ENCODE peak calls at places on chromosome 6, in four cellular contexts. R is A549, G is upper lobe of left lung, W is stomach. T is an unnamed sample.

GRCh38 chr6:98828991-98829411 is 5.4 kb upstream of the POU3F2 start:
- DNase-seq in R (no peak), G (no peak), W (no peak), T (no peak)

GRCh38 chr6:3690506-3690905 is 61.0 kb downstream of the PXDC1 start:
- DNase-seq in R (no peak), G (no peak), W (no peak), T (no peak)

GRCh38 chr6:27096834-27097511 is 150.5 kb upstream of the PRSS16 start:
- DNase-seq in G (peak), R (peak), W (peak), T (peak)

GRCh38 chr6:70973591-70973990 is 16.7 kb upstream of the B3GAT2 start:
- DNase-seq in R (no peak), G (no peak), W (no peak), T (no peak)

GRCh38 chr6:40912158-40912946 is 126.7 kb downstream of the UNC5CL start:
- DNase-seq in G (peak), W (peak), R (peak), T (peak)

GRCh38 chr6:150076196-150076893 is 7.4 kb upstream of the ULBP3 start:
- DNase-seq in G (no peak), W (no peak), R (no peak), T (no peak)

GRCh38 chr6:7175463-7175862 is 67.7 kb downstream of the RREB1 start:
- DNase-seq in G (no peak), W (no peak), R (no peak), T (no peak)

GRCh38 chr6:134111062-134111677 is 58.7 kb upstream of the SLC2A12 start:
- DNase-seq in W (no peak), R (peak), G (peak), T (no peak)

GRCh38 chr6:111357680-111358079 is 125.3 kb downstream of the REV3L start:
- DNase-seq in W (no peak), G (no peak), R (no peak), T (no peak)

GRCh38 chr6:52672422-52673025 is 1.6 kb downstream of the TMEM14A start:
- DNase-seq in G (no peak), R (peak), W (no peak), T (no peak)

GRCh38 chr6:132763269-132763668 is 5.6 kb upstream of the VNN2 start:
- DNase-seq in W (no peak), R (no peak), G (peak), T (no peak)

GRCh38 chr6:170537329-170537728 is 15.8 kb downstream of the PSMB1 start:
- DNase-seq in G (no peak), R (no peak), W (no peak), T (no peak)

GRCh38 chr6:32439708-32440214 is at the start of gene HLA-DRA:
- DNase-seq in W (no peak), G (no peak), R (no peak), T (no peak)

GRCh38 chr6:120096861-120097260 is 747.3 kb upstream of the MAN1A1 start:
- DNase-seq in R (no peak), G (no peak), W (no peak), T (no peak)

GRCh38 chr6:24493945-24494725 is 634 bp upstream of the ALDH5A1 start:
- DNase-seq in W (no peak), G (no peak), R (no peak), T (no peak)

GRCh38 chr6:83462524-83462923 is 31.7 kb upstream of the ME1 start:
- DNase-seq in W (no peak), G (no peak), R (no peak), T (no peak)

GRCh38 chr6:169664227-169664626 is 37.6 kb downstream of the WDR27 start:
- DNase-seq in W (no peak), G (no peak), R (no peak), T (no peak)

GRCh38 chr6:130557481-130558112 is 191.8 kb downstream of the TMEM200A start:
- DNase-seq in G (no peak), W (no peak), R (no peak), T (no peak)

GRCh38 chr6:131258816-131259476 is 123.7 kb downstream of the AKAP7 start:
- DNase-seq in G (no peak), R (no peak), W (no peak), T (no peak)

GRCh38 chr6:122754191-122754731 is 25.3 kb upstream of the FABP7 start:
- DNase-seq in R (no peak), W (no peak), G (no peak), T (no peak)

GRCh38 chr6:154166140-154166539 is 127.1 kb downstream of the OPRM1 start:
- DNase-seq in R (no peak), G (peak), W (no peak), T (no peak)

GRCh38 chr6:109702797-109703196 is 11.7 kb downstream of the FIG4 start:
- DNase-seq in W (no peak), R (no peak), G (no peak), T (no peak)

GRCh38 chr6:112690497-112691202 is 343.5 kb downstream of the RFPL4B start:
- DNase-seq in G (no peak), W (no peak), R (no peak), T (no peak)

GRCh38 chr6:166005401-166005845 is 162.2 kb downstream of the TBXT start:
- DNase-seq in G (no peak), W (no peak), R (peak), T (peak)
- TF ChIP-seq EP300 in G (no peak), W (no peak), R (no peak), T (no peak)

GRCh38 chr6:56521454-56521853 is 121.2 kb downstream of the DST start:
- DNase-seq in R (no peak), W (no peak), G (no peak), T (no peak)

GRCh38 chr6:56521988-56522387 is 120.7 kb downstream of the DST start:
- DNase-seq in G (no peak), W (no peak), R (no peak), T (no peak)

GRCh38 chr6:56520218-56520617 is 122.5 kb downstream of the DST start:
- DNase-seq in G (no peak), R (no peak), W (no peak), T (no peak)

GRCh38 chr6:56524891-56525703 is 117.6 kb downstream of the DST start:
- DNase-seq in G (no peak), W (no peak), R (no peak), T (no peak)

GRCh38 chr6:56522871-56523270 is 119.8 kb downstream of the DST start:
- DNase-seq in W (no peak), R (no peak), G (no peak), T (no peak)
- H3K4me3 ChIP-seq in W (no peak), R (no peak), G (no peak), T (no peak)

GRCh38 chr6:158073776-158074175 is 92.1 kb downstream of the SYNJ2 start:
- DNase-seq in W (no peak), G (no peak), R (no peak), T (peak)

GRCh38 chr6:158071121-158072082 is 89.7 kb downstream of the SYNJ2 start:
- DNase-seq in G (no peak), W (no peak), R (no peak), T (no peak)

GRCh38 chr6:158070513-158070912 is 88.8 kb downstream of the SYNJ2 start:
- DNase-seq in G (no peak), R (no peak), W (no peak), T (no peak)

GRCh38 chr6:158069800-158070195 is 88.1 kb downstream of the SYNJ2 start:
- DNase-seq in G (no peak), R (no peak), W (no peak), T (no peak)

DNA sequence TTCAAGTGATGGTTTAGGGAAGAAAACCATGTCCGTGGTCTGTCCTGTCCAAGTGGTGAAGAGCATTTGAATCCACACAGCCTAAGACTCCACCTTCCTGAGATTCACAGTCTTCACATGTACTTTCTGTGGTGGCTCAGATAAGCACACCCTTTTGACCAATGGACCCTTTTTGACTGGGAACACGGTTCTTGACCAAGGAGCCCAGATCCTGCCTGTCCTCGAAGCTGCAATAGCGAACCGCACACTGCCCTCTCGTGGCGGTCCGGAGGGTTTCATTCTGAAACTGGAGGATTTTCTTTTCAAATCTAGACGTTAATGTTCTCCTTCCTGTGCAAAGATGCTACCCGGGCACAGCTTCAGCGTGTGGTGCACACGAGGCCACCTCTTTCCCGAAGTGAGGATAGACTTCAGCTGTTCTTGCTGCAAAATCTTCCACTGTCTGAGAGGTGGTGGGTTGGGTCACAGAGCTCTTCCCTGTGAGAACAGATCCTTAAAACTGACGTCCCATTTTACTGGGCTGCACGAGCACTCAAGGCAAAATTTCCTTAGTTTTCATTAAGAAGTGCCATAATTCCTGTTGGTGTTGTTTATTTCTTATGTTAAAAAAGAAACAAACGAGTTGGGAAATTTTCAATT is 90.5 kb downstream of the SYNJ2 start:
- DNase-seq in W (peak), R (peak), G (peak), T (peak)
- TF ChIP-seq EP300 in W (no peak), R (no peak), G (no peak), T (no peak)

DNA sequence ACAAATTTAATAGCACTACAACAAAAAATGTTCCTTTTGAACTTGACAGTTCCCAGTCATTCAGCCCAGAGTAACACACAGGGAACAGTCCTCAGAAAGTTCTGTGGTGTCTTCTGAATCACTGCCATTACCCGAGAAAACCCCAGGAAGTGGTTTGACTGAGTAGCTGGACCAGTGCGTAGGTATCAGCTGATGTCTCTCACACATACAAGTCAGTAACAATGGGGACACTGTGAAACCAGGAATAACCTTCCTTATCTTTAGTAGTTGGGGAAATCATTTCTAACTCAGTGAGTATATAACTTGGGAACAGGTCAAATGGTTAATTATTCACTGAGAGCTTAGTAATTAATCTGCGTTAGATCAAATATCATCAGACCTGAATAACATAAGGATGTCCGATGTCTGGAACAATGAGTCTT is 73.1 kb downstream of the HIVEP2 start:
- DNase-seq in W (no peak), R (no peak), G (peak), T (no peak)
- H3K4me3 ChIP-seq in W (no peak), R (no peak), G (no peak), T (no peak)

GRCh38 chr6:144346719-144347446 is 61.7 kb downstream of the UTRN start:
- DNase-seq in W (no peak), R (peak), G (peak), T (no peak)

GRCh38 chr6:144344651-144345050 is 59.5 kb downstream of the UTRN start:
- DNase-seq in G (no peak), W (no peak), R (no peak), T (no peak)

GRCh38 chr6:144345451-144345850 is 60.3 kb downstream of the UTRN start:
- DNase-seq in G (no peak), R (no peak), W (no peak), T (no peak)

GRCh38 chr6:144341831-144342527 is 56.8 kb downstream of the UTRN start:
- DNase-seq in G (no peak), W (no peak), R (no peak), T (no peak)

DNA sequence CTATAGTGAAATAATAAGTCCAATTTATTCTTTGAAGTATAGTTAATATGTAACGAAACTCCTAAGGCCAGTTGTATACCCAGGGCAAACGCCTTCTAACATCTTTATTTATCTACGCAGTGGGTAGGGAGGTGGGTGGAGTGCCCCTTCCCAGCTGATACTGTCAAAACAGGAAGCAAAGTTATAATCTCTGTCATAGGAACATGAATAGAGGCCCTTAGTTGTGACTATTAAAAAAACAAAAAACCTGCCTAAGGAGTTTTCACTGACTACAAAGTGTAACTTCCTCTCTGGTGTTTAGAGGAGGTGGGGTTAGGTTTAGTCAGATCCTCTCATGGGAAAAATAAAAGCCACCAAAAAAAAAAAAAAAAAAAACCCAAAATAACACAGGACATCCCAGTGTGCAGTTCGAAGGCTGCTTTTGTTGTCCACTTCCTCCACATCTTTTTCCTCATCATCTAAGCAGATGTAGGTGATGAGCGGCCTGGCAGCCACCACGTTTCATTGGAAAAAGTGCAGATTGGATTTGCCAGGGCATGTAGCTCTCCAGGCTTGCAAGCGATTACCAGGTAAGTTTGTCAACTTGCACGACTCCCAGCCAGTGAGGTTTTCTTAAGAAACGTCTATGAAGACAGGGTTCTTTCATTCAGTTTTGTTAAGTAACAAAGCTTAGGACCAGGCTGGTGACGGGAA is 58.7 kb downstream of the UTRN start:
- DNase-seq in R (no peak), G (no peak), W (peak), T (no peak)
- TF ChIP-seq EP300 in R (no peak), G (no peak), W (no peak), T (no peak)

DNA sequence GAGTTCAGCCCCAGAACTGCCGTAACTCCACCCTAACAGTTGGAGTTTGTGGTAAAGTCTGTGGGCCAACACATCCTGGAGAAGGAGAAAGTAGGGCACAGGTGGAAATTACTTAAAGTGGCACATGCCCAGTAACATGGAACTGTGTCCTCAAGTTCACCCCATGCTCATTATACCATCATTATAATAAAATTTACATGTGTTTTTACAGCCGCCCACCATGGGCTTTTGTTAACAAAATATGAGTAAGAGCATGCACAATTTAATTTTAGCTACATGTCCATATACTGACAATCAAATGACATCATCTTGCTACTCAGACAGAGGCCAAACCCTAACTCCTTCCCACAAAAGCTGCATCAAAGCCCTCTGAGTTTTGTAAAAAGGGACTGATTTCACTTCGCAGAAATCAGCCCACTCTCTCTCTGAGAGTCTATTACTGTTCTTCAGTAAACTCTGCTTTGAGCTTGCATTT is 17.3 kb upstream of the ELOVL4 start:
- DNase-seq in R (no peak), G (no peak), W (no peak), T (no peak)
- H3K4me3 ChIP-seq in R (no peak), G (no peak), W (no peak), T (no peak)

GRCh38 chr6:73461537-73462350 is at the start of gene MTO1:
- DNase-seq in W (peak), G (peak), R (peak), T (peak)

GRCh38 chr6:73455865-73456629 is 4.0 kb upstream of the CGAS start:
- DNase-seq in W (no peak), R (no peak), G (no peak), T (no peak)

DNA sequence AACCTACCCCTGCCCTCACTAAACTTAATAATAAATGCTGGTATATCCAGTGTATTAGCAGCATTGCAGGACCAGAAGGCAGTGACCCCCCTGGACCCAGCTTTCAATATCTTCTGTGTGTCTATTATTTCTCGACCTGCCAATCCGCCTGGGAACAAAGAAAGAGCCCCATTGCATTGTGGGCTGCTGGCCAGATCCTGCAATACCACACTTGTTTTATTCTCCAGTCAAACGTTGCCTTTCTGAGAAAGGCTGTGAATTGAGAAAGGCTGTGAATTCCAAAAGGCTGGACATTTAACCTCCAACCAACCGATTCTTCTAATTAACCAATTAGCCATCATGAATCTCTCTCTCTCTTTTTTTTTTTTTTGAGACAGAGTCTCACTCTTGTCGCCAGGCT is 1.5 kb upstream of the MTO1 start:
- DNase-seq in R (no peak), G (no peak), W (no peak), T (no peak)
- TF ChIP-seq EP300 in R (no peak), G (no peak), W (no peak), T (no peak)

DNA sequence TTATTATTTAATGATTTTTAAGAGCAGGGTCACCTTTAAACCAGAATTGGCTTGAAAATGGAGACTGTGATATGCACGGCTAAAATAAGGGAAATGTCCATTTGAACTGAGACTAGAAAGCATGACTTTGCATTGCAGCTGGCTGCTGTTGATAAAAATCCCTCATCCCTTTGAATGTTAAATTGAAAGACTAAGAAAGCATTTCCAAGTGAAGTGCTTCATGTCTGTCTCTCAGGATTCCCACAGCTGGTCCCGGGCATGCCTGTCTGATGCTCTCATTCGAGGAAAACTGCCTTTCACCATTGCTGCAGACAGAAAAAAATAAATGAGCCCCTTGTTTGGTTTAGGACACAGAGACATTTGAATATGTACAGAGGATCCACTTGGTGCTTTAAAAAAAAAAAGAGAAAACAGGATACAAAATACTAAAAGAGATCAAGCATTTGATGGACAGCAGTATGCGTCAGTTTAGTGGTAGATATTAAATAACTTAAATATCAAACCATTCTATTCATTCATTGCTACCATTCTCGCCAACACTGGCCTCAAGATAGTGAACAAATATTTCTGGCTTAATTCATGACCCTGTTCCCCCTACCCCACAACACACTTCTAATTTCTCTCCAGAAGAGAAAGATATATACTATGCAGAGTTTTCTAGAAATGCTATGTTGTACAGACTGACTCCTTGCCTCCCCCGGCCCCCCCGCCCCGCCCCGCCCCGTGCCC is 55.0 kb downstream of the TBC1D7 start:
- DNase-seq in G (no peak), W (no peak), R (no peak), T (no peak)
- H3K4me3 ChIP-seq in G (peak), W (peak), R (no peak), T (no peak)

DNA sequence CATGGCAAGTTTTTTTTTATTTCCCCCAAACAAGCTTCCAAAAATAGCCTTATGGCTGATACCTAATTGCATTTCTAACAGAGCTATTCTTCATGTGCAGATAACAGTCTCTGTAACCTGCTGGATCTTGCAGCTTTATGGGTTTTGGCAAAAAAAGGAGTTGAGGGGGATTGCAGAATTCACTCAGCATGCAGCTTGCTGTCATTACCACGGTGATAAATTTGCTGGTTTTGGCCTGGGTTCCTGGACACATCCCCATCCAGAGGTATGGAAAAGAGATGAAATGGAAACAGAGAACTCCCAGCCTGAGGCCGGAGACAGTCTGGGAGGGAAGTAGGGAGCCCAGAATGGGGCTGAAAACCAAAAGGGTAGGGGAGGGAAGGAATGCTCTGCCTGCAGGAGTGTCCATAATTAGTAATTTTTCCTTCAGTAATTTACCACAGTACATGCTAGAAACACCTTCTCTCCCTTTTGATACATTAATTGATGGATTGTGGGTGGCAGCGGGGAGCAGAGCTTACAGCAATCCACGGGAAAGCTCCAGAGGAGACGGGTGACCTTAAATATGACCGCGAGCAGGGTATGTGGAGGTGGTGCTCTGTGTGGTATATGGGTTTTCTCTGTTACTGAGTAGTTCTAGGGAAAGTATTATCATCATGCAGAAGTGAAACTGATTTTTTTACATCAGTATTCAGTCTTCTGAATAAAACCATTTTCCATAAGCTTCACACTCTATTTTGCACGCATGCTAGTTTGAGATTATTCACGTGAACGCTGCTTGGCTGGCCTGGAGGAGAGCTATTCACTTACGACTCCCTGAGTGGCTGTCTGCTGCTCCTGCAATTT is 66.2 kb upstream of the KCNK16 start:
- DNase-seq in W (no peak), G (no peak), R (no peak), T (no peak)
- TF ChIP-seq EP300 in W (no peak), G (no peak), R (no peak), T (no peak)

T was measured in ovary.